ENCODE peak calls at places on chromosomes 12 and 14, in ten cellular contexts. L, G, P, N, J, A, V, C, Y and M are unnamed samples.
A peak's percentile ranks its signal among the peaks of the same experiment; 100 is the strongest.

GRCh38 chr14:68449565-68450295 is 343.1 kb downstream of the ZFP36L1 start:
- DNase-seq in N (no peak), G (no peak), J (peak; percentile 36), P (no peak), V (no peak), Y (no peak), C (no peak), L (peak; percentile 71), A (no peak), M (peak; percentile 45)

GRCh38 chr14:92906420-92906819 is 16.5 kb upstream of the CHGA start:
- DNase-seq in L (no peak), N (no peak), A (no peak), P (no peak), Y (no peak), C (no peak), G (no peak), V (no peak), J (no peak), M (no peak)

GRCh38 chr14:34650786-34651584 is 21.0 kb upstream of the SNX6 start:
- DNase-seq in Y (no peak), G (no peak), J (no peak), V (no peak), P (no peak), A (peak; percentile 92), N (peak; percentile 97), L (no peak), C (peak; percentile 98), M (no peak)

GRCh38 chr12:30466093-30466492 is 229.6 kb downstream of the IPO8 start:
- DNase-seq in V (no peak), G (no peak), J (no peak), P (no peak), Y (no peak), C (no peak), N (no peak), A (no peak), L (no peak), M (no peak)

GRCh38 chr14:27181304-27181703 is 583.5 kb upstream of the NOVA1 start:
- DNase-seq in J (no peak), P (no peak), C (no peak), V (no peak), L (no peak), A (no peak), Y (no peak), N (no peak), G (no peak), M (no peak)

GRCh38 chr12:128388461-128388921 is 121.5 kb downstream of the TMEM132C start:
- DNase-seq in N (no peak), L (no peak), C (no peak), G (peak; percentile 5), A (no peak), V (no peak), P (no peak), Y (no peak), J (no peak), M (no peak)

GRCh38 chr12:46268617-46269428 is at the start of gene SLC38A1:
- DNase-seq in G (peak; percentile 86), P (peak; percentile 82), N (peak; percentile 93), C (peak; percentile 78), Y (peak; percentile 94), V (peak; percentile 58), J (peak; percentile 78), A (peak; percentile 93), L (peak; percentile 77), M (peak; percentile 85)

GRCh38 chr12:12333980-12334709 is 15.9 kb downstream of the MANSC1 start:
- DNase-seq in G (peak; percentile 57), L (no peak), J (peak; percentile 63), N (peak; percentile 58), A (peak; percentile 77), V (peak; percentile 44), C (no peak), Y (peak; percentile 66), P (peak; percentile 22), M (peak; percentile 84)

GRCh38 chr12:124518051-124518932 is 49.1 kb downstream of the NCOR2 start:
- DNase-seq in V (no peak), J (peak; percentile 72), N (peak; percentile 99), Y (no peak), L (peak; percentile 75), G (peak; percentile 98), A (peak; percentile 98), C (peak; percentile 99), P (no peak), M (peak; percentile 92)

GRCh38 chr12:96034631-96035282 is 630 bp downstream of the LTA4H start:
- DNase-seq in J (peak; percentile 50), L (peak; percentile 31), G (no peak), N (peak; percentile 61), Y (peak; percentile 11), V (no peak), A (no peak), C (no peak), P (no peak), M (peak; percentile 66)

GRCh38 chr12:30926243-30927209 is at the start of gene TSPAN11:
- DNase-seq in Y (peak; percentile 23), V (peak; percentile 31), G (no peak), P (peak; percentile 19), C (no peak), L (peak; percentile 80), N (peak; percentile 86), A (no peak), J (peak; percentile 77), M (peak; percentile 56)

GRCh38 chr14:104942586-104942985 is 17.9 kb downstream of the PLD4 start:
- DNase-seq in G (no peak), N (no peak), Y (no peak), A (no peak), C (no peak), P (no peak), J (no peak), V (no peak), L (no peak), M (no peak)

GRCh38 chr14:34450542-34450915 is 11.5 kb downstream of the SPTSSA start:
- DNase-seq in C (no peak), P (no peak), N (no peak), Y (no peak), G (peak; percentile 97), L (no peak), V (no peak), J (no peak), A (no peak), M (no peak)

GRCh38 chr12:105214141-105214540 is 21.8 kb downstream of the APPL2 start:
- DNase-seq in Y (no peak), L (no peak), C (no peak), P (no peak), N (no peak), J (no peak), V (no peak), A (peak; percentile 21), G (no peak), M (no peak)

GRCh38 chr12:108581311-108582227 is 16.3 kb downstream of the TMEM119 start:
- DNase-seq in V (no peak), N (no peak), C (no peak), J (no peak), L (no peak), A (no peak), Y (no peak), P (no peak), G (no peak), M (no peak)

GRCh38 chr12:93918262-93918661 is 230.1 kb upstream of the PLXNC1 start:
- DNase-seq in Y (no peak), J (no peak), C (peak; percentile 38), P (no peak), V (no peak), A (peak; percentile 44), L (no peak), G (no peak), N (peak; percentile 84), M (no peak)

GRCh38 chr12:29133680-29134079 is 15.4 kb upstream of the FAR2 start:
- DNase-seq in N (no peak), V (no peak), P (no peak), Y (no peak), A (no peak), J (no peak), L (no peak), G (no peak), C (no peak), M (no peak)

GRCh38 chr14:64253672-64254071 is 40.5 kb downstream of the ESR2 start:
- DNase-seq in V (no peak), P (no peak), L (no peak), J (no peak), C (no peak), A (no peak), Y (no peak), N (peak; percentile 18), G (no peak), M (no peak)

GRCh38 chr12:75634244-75635222 is 123.1 kb upstream of the KRR1 start:
- DNase-seq in L (no peak), J (no peak), C (no peak), A (no peak), V (no peak), G (peak; percentile 30), P (no peak), N (no peak), Y (no peak), M (peak; percentile 71)

GRCh38 chr12:32083489-32083888 is 23.2 kb upstream of the BICD1 start:
- DNase-seq in G (no peak), P (no peak), L (no peak), J (no peak), A (no peak), C (peak; percentile 38), V (no peak), N (peak; percentile 83), Y (no peak), M (no peak)

GRCh38 chr14:30034049-30034635 is 106.5 kb upstream of the PRKD1 start:
- DNase-seq in Y (no peak), L (no peak), N (no peak), G (peak; percentile 97), A (no peak), V (no peak), C (no peak), J (no peak), P (no peak), M (no peak)

GRCh38 chr14:69870613-69871012 is 8.6 kb upstream of the SMOC1 start:
- DNase-seq in P (no peak), A (no peak), C (no peak), N (no peak), J (no peak), Y (no peak), G (no peak), L (no peak), V (no peak), M (no peak)

GRCh38 chr12:92715625-92716024 is 12.8 kb downstream of the PLEKHG7 start:
- DNase-seq in N (no peak), A (no peak), P (no peak), J (no peak), L (no peak), G (no peak), C (no peak), V (no peak), Y (no peak), M (no peak)

GRCh38 chr12:112466011-112466422 is 47.3 kb downstream of the PTPN11 start:
- DNase-seq in L (no peak), A (no peak), V (no peak), G (peak; percentile 87), N (no peak), Y (no peak), C (no peak), P (no peak), J (no peak), M (no peak)

GRCh38 chr14:64438181-64438839 is 27.0 kb upstream of the AKAP5 start:
- DNase-seq in Y (no peak), L (no peak), V (no peak), N (peak; percentile 90), G (no peak), A (peak; percentile 79), J (no peak), C (peak; percentile 65), P (no peak), M (no peak)

GRCh38 chr12:3944620-3945019 is 71.4 kb upstream of the PARP11 start:
- DNase-seq in P (no peak), Y (no peak), L (no peak), J (no peak), C (no peak), V (no peak), A (no peak), N (no peak), G (no peak), M (peak; percentile 89)

GRCh38 chr14:71086571-71086970 is 179.3 kb downstream of the PCNX1 start:
- DNase-seq in L (peak; percentile 26), A (no peak), G (no peak), J (no peak), C (no peak), Y (no peak), P (no peak), N (no peak), V (no peak), M (no peak)

GRCh38 chr12:25500651-25501050 is 52.4 kb downstream of the LMNTD1 start:
- DNase-seq in V (no peak), L (no peak), C (no peak), G (no peak), J (no peak), N (peak; percentile 38), Y (no peak), A (no peak), P (no peak), M (no peak)